ENCODE peak calls at places on chromosome 14, in seven cellular contexts. One of them, this sample, is unnamed.

GRCh38 chr14:102584871-102585869 is 7.3 kb upstream of the RCOR1 start:
- DNase-seq in fibroblast of mammary gland: no peak
- DNase-seq in right cardiac atrium: peak
- DNase-seq in effector CD8-positive, alpha-beta T cell: no peak
- DNase-seq in cardiac muscle cell: peak
- DNase-seq in ELF-1: peak
- DNase-seq in mucosa of descending colon: peak
- DNase-seq in this sample: no peak

GRCh38 chr14:97106166-97106565 is 309.0 kb downstream of the VRK1 start:
- DNase-seq in mucosa of descending colon: no peak
- DNase-seq in right cardiac atrium: no peak
- DNase-seq in cardiac muscle cell: no peak
- DNase-seq in ELF-1: no peak
- DNase-seq in fibroblast of mammary gland: no peak
- DNase-seq in effector CD8-positive, alpha-beta T cell: no peak
- DNase-seq in this sample: no peak

GRCh38 chr14:31745741-31746140 is 184.5 kb downstream of the NUBPL start:
- DNase-seq in ELF-1: peak
- DNase-seq in cardiac muscle cell: no peak
- DNase-seq in right cardiac atrium: no peak
- DNase-seq in mucosa of descending colon: no peak
- DNase-seq in effector CD8-positive, alpha-beta T cell: no peak
- DNase-seq in fibroblast of mammary gland: no peak
- DNase-seq in this sample: no peak

GRCh38 chr14:104805326-104805678 is 4.4 kb downstream of the ZBTB42 start:
- DNase-seq in effector CD8-positive, alpha-beta T cell: no peak
- DNase-seq in mucosa of descending colon: peak
- DNase-seq in ELF-1: peak
- DNase-seq in right cardiac atrium: no peak
- DNase-seq in cardiac muscle cell: peak
- DNase-seq in fibroblast of mammary gland: peak
- DNase-seq in this sample: no peak

GRCh38 chr14:34174973-34175372 is 224.1 kb upstream of the EGLN3 start:
- DNase-seq in ELF-1: no peak
- DNase-seq in right cardiac atrium: no peak
- DNase-seq in cardiac muscle cell: no peak
- DNase-seq in effector CD8-positive, alpha-beta T cell: no peak
- DNase-seq in mucosa of descending colon: no peak
- DNase-seq in fibroblast of mammary gland: no peak
- DNase-seq in this sample: no peak

GRCh38 chr14:80003138-80003537 is 208.2 kb downstream of the DIO2 start:
- DNase-seq in effector CD8-positive, alpha-beta T cell: no peak
- DNase-seq in fibroblast of mammary gland: peak
- DNase-seq in ELF-1: no peak
- DNase-seq in cardiac muscle cell: no peak
- DNase-seq in mucosa of descending colon: no peak
- DNase-seq in right cardiac atrium: no peak
- DNase-seq in this sample: no peak

GRCh38 chr14:101709962-101710891 is 51.3 kb upstream of the PPP2R5C start:
- DNase-seq in cardiac muscle cell: no peak
- DNase-seq in right cardiac atrium: no peak
- DNase-seq in ELF-1: peak
- DNase-seq in effector CD8-positive, alpha-beta T cell: no peak
- DNase-seq in fibroblast of mammary gland: no peak
- DNase-seq in mucosa of descending colon: peak
- DNase-seq in this sample: no peak

GRCh38 chr14:101444116-101444515 is 117.2 kb upstream of the DIO3 start:
- DNase-seq in ELF-1: no peak
- DNase-seq in fibroblast of mammary gland: peak
- DNase-seq in cardiac muscle cell: no peak
- DNase-seq in effector CD8-positive, alpha-beta T cell: no peak
- DNase-seq in right cardiac atrium: no peak
- DNase-seq in mucosa of descending colon: no peak
- DNase-seq in this sample: no peak

GRCh38 chr14:89613260-89614008 is 196.4 kb upstream of the FOXN3 start:
- DNase-seq in cardiac muscle cell: no peak
- DNase-seq in fibroblast of mammary gland: no peak
- DNase-seq in effector CD8-positive, alpha-beta T cell: no peak
- DNase-seq in mucosa of descending colon: no peak
- DNase-seq in ELF-1: no peak
- DNase-seq in right cardiac atrium: no peak
- DNase-seq in this sample: no peak

GRCh38 chr14:73744175-73744867 is 30.1 kb upstream of the PNMA1 start:
- DNase-seq in fibroblast of mammary gland: no peak
- DNase-seq in right cardiac atrium: peak
- DNase-seq in ELF-1: no peak
- DNase-seq in mucosa of descending colon: peak
- DNase-seq in cardiac muscle cell: no peak
- DNase-seq in effector CD8-positive, alpha-beta T cell: no peak
- DNase-seq in this sample: peak

GRCh38 chr14:71242237-71242748 is 335.0 kb downstream of the PCNX1 start:
- DNase-seq in right cardiac atrium: no peak
- DNase-seq in cardiac muscle cell: peak
- DNase-seq in effector CD8-positive, alpha-beta T cell: no peak
- DNase-seq in mucosa of descending colon: no peak
- DNase-seq in fibroblast of mammary gland: peak
- DNase-seq in ELF-1: no peak
- DNase-seq in this sample: no peak

GRCh38 chr14:44995770-44996294 is 33.8 kb downstream of the TOGARAM1 start:
- DNase-seq in cardiac muscle cell: no peak
- DNase-seq in mucosa of descending colon: no peak
- DNase-seq in fibroblast of mammary gland: no peak
- DNase-seq in ELF-1: no peak
- DNase-seq in right cardiac atrium: no peak
- DNase-seq in effector CD8-positive, alpha-beta T cell: no peak
- DNase-seq in this sample: no peak